ENCODE peak calls at places on chromosome 22, in four cellular contexts. One of them, this sample, is unnamed.

GRCh38 chr22:29394931-29395581 is 6.7 kb upstream of the AP1B1 start:
- DNase-seq in SHP77: peak; percentile 80
- DNase-seq in B cell: peak; percentile 71
- DNase-seq in GDM1: peak; percentile 58
- DNase-seq in this sample: peak; percentile 81

GRCh38 chr22:39616051-39616450 is 45.5 kb downstream of the CACNA1I start:
- DNase-seq in B cell: no peak
- DNase-seq in SHP77: no peak
- DNase-seq in GDM1: no peak
- DNase-seq in this sample: no peak

GRCh38 chr22:46619830-46620501 is at the start of gene GRAMD4:
- DNase-seq in GDM1: no peak
- DNase-seq in SHP77: no peak
- DNase-seq in B cell: no peak
- DNase-seq in this sample: no peak

GRCh38 chr22:27480487-27480886 is 321.1 kb downstream of the MN1 start:
- DNase-seq in B cell: no peak
- DNase-seq in GDM1: no peak
- DNase-seq in SHP77: no peak
- DNase-seq in this sample: no peak

GRCh38 chr22:24834845-24835570 is 29.0 kb downstream of the SGSM1 start:
- DNase-seq in SHP77: peak; percentile 19
- DNase-seq in B cell: no peak
- DNase-seq in GDM1: no peak
- DNase-seq in this sample: peak; percentile 43

GRCh38 chr22:41367039-41367679 is 14.6 kb upstream of the TEF start:
- DNase-seq in SHP77: peak; percentile 97
- DNase-seq in B cell: no peak
- DNase-seq in GDM1: no peak
- DNase-seq in this sample: peak; percentile 36

GRCh38 chr22:45648320-45649070 is 23.1 kb upstream of the ATXN10 start:
- DNase-seq in B cell: no peak
- DNase-seq in GDM1: peak; percentile 32
- DNase-seq in SHP77: no peak
- DNase-seq in this sample: no peak

GRCh38 chr22:27220349-27220748 is 563.0 kb downstream of the MIAT start:
- DNase-seq in SHP77: no peak
- DNase-seq in GDM1: no peak
- DNase-seq in B cell: no peak
- DNase-seq in this sample: no peak

GRCh38 chr22:44693756-44694155 is 8.2 kb upstream of the PRR5 start:
- DNase-seq in B cell: no peak
- DNase-seq in GDM1: no peak
- DNase-seq in SHP77: peak; percentile 77
- DNase-seq in this sample: no peak

GRCh38 chr22:40258463-40259046 is 80.8 kb downstream of the TNRC6B start:
- DNase-seq in GDM1: no peak
- DNase-seq in SHP77: no peak
- DNase-seq in B cell: no peak
- DNase-seq in this sample: no peak

GRCh38 chr22:37431811-37432707 is 4.8 kb upstream of the ELFN2 start:
- DNase-seq in GDM1: no peak
- DNase-seq in SHP77: no peak
- DNase-seq in B cell: no peak
- DNase-seq in this sample: no peak

GRCh38 chr22:27705391-27706080 is 96.0 kb downstream of the MN1 start:
- DNase-seq in GDM1: no peak
- DNase-seq in B cell: no peak
- DNase-seq in SHP77: no peak
- DNase-seq in this sample: no peak

GRCh38 chr22:39814899-39815298 is 78.7 kb downstream of the ENTHD1 start:
- DNase-seq in GDM1: no peak
- DNase-seq in SHP77: no peak
- DNase-seq in B cell: no peak
- DNase-seq in this sample: no peak

GRCh38 chr22:40105755-40106154 is 72.0 kb upstream of the TNRC6B start:
- DNase-seq in SHP77: no peak
- DNase-seq in B cell: no peak
- DNase-seq in GDM1: no peak
- DNase-seq in this sample: no peak

This sample was measured in NAMALWA.